ENCODE peak calls at places on chromosomes 2 and 18, in eight cellular contexts. U is heart right ventricle, Q is cardiac muscle cell, M is esophagus squamous epithelium, Y is GM12865, E is nephron progenitor cell, V is A549, P is neural crest cell. K is an unnamed sample.

GRCh38 chr2:124039032-124039431 is 13.9 kb downstream of the CNTNAP5 start:
- DNase-seq in M (no peak), U (no peak), P (no peak), V (no peak), E (no peak), Q (no peak), Y (no peak), K (no peak)

GRCh38 chr2:138020432-138020831 is 56.2 kb downstream of the HNMT start:
- DNase-seq in U (no peak), V (no peak), Q (no peak), E (no peak), Y (no peak), M (no peak), P (no peak), K (no peak)

GRCh38 chr2:33104726-33105125 is 158.0 kb downstream of the LTBP1 start:
- DNase-seq in V (no peak), Y (no peak), M (no peak), E (no peak), U (no peak), P (no peak), Q (peak), K (peak)

GRCh38 chr2:28513097-28513496 is 17.2 kb downstream of the PLB1 start:
- DNase-seq in M (no peak), U (no peak), Y (no peak), E (no peak), V (no peak), P (no peak), Q (no peak), K (no peak)

GRCh38 chr2:232519581-232519980 is 607 bp upstream of the PRSS56 start:
- DNase-seq in E (no peak), Y (no peak), P (no peak), V (no peak), Q (no peak), M (no peak), U (no peak), K (no peak)

GRCh38 chr2:39228413-39229209 is 15.2 kb downstream of the CDKL4 start:
- DNase-seq in M (no peak), Q (peak), V (no peak), U (no peak), Y (peak), P (no peak), E (no peak), K (no peak)

GRCh38 chr2:189276277-189276676 is 96.7 kb upstream of the COL5A2 start:
- DNase-seq in Y (no peak), U (no peak), P (no peak), M (no peak), V (no peak), Q (peak), E (no peak), K (peak)

GRCh38 chr2:75655861-75656260 is 9.3 kb downstream of the MRPL19 start:
- DNase-seq in U (no peak), Q (no peak), E (no peak), Y (no peak), M (no peak), V (no peak), P (no peak), K (no peak)

GRCh38 chr18:51339866-51340265 is 142.4 kb upstream of the MEX3C start:
- DNase-seq in U (no peak), E (no peak), Q (peak), Y (no peak), P (no peak), V (no peak), M (no peak), K (peak)

GRCh38 chr18:23716516-23716915 is 27.3 kb downstream of the LAMA3 start:
- DNase-seq in E (no peak), Y (peak), M (no peak), V (no peak), P (no peak), Q (peak), U (no peak), K (peak)

GRCh38 chr18:57025525-57025924 is 121.4 kb upstream of the BOD1L2 start:
- DNase-seq in Y (no peak), P (no peak), U (no peak), M (no peak), Q (no peak), E (peak), V (no peak), K (no peak)

GRCh38 chr2:40394597-40394996 is 57.3 kb downstream of the SLC8A1 start:
- DNase-seq in U (no peak), E (no peak), M (no peak), Y (no peak), P (no peak), Q (no peak), V (no peak), K (no peak)

GRCh38 chr2:19580830-19581229 is 222.4 kb upstream of the OSR1 start:
- DNase-seq in E (no peak), V (no peak), Q (peak), Y (no peak), M (no peak), U (peak), P (no peak), K (no peak)

GRCh38 chr2:235543126-235543750 is 49.4 kb downstream of the AGAP1 start:
- DNase-seq in Y (no peak), P (no peak), M (no peak), E (no peak), V (no peak), Q (no peak), U (no peak), K (peak)

DNA sequence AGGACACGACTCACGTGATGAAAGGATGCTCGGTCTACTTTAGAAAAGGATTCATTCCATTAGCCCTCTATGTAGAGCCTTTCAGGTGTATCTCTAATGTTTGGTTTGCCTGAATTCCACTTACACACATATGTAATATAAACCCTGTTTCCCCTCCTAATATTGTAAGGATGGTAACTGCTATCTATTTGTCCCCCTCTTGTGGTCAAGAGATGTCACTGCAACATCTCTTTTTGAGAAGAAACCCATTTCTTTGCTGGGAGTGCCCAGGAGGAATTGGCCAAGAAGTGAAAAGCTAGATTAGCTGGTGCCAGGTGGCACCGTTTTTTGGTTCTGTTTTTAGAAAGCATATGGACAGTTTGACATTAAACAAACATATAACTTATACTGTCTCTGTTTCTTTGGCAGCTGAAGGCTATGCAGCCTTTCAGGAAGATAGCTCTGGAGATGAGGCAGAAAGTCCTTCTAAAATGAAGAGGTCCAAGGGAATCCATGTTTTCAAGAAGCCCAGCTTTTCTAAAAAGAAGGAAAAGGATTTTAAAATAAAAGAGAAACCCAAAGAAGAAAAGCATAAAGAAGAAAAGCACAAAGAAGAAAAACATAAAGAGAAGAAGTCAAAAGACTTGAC is 41.2 kb downstream of the RALBP1 start:
- DNase-seq in Q (peak), E (peak), M (no peak), U (no peak), V (no peak), Y (peak), P (no peak), K (peak)
- TF ChIP-seq CTCF in Q (peak), E (peak), M (peak), U (peak), V (peak), Y (peak), P (peak), K (peak)

GRCh38 chr18:2083691-2084090 is 487.6 kb downstream of the METTL4 start:
- DNase-seq in P (no peak), V (no peak), E (no peak), Y (peak), U (no peak), M (no peak), Q (no peak), K (peak)
- TF ChIP-seq CTCF in P (peak), V (no peak), E (no peak), Y (peak), U (peak), M (no peak), Q (no peak), K (peak)

DNA sequence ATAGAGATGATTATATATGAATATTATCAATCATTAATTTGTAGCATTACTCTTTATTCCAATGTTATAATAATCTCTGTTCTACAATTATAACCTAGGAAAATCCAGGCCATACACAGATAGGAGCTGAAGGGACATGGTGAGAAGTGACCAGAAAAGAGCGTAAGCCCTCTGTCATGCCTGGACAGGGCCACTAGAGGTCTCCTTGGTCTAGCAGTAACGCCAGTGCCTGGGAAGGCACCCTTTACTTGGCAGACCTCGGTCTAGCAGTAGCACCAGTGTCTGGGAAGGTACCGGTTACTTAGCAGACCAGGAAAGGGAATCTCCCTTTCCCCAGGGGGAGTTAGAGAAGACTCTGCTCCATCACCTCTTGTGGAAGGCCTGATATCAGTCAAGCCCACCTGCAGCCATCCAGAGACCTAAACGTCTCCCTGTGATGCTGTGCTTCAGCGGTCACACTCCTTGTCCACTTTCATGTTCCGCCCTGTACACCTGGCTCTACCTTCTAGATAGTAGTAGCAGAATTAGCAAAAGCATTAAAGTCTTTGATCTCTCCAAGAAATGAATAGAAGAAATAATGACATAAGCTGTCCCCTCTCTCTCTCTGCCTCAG is 447.5 kb upstream of the FSIP2 start:
- DNase-seq in E (peak), P (peak), V (no peak), Q (peak), Y (peak), U (no peak), M (no peak), K (peak)
- TF ChIP-seq CTCF in E (peak), P (peak), V (no peak), Q (peak), Y (peak), U (peak), M (no peak), K (peak)

DNA sequence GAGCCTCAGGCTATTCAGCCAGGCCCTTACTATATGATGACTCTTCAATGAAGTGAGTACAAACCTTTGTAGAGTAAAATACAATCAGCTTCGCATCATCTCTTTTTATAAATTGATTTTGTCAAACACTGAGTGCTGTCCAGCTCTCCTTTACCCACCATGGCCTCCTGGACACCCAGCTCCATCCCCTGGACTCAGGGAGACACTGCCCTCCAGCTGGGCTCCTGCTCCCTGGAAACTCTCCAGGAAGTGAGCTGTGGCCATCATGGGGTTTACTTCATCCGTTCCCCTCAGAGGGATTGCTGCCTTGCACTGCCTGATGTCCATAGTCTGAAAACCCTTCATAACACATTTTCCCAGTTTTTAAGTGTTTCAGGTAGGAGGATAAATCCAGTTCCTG is 82.5 kb upstream of the XIRP2 start:
- DNase-seq in Y (no peak), E (no peak), U (no peak), Q (no peak), P (no peak), M (no peak), V (no peak), K (no peak)
- TF ChIP-seq CTCF in Y (no peak), E (no peak), U (no peak), Q (no peak), P (no peak), M (no peak), V (no peak), K (no peak)

DNA sequence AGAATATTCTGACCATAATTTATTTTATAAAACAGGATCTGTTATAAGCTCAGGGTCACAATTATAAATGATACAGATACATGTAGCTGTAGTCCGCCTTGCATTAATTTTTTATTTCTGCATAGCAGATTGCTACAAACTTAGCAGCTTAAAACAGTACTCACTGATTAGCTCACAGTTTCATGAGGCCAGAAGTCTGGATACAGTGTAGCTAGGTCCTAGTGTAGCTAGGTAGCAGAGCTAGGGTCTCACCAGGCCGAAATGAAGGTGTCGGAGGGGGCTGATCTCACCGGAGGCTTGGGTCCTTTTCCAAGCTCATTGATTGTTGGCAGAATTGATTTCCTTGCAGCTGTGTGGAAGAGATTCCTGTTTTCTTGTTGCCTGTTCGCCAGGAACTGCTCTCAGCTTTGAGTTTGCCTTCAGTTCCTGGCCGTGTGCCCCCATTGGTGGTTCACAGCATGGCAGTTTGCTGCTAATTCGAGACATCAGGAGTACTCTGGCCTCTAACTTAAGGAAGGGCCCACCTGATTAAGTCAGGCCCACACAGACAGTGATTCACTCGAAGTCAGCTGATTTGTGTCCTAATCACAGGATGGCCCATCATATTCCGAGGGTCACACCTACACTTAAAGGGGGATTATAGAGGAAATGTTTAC is 18.4 kb downstream of the NAPG start:
- DNase-seq in V (no peak), E (no peak), U (no peak), M (no peak), P (no peak), Y (no peak), Q (no peak), K (no peak)
- TF ChIP-seq CTCF in V (no peak), E (no peak), U (no peak), M (no peak), P (peak), Y (no peak), Q (no peak), K (no peak)

K was measured in bronchial epithelial cell.